ENCODE peak calls at places on chromosome 20, in four cellular contexts. R is BJ, I is fibroblast of the conjunctiva, D is 8988T. J is an unnamed sample.

GRCh38 chr20:32638848-32639247 is 34.9 kb downstream of the C20orf203 start:
- DNase-seq in R (no peak), I (no peak), D (no peak), J (no peak)

GRCh38 chr20:4369798-4370124 is 351.9 kb upstream of the PRND start:
- DNase-seq in R (no peak), I (no peak), D (no peak), J (no peak)

GRCh38 chr20:24634855-24635254 is 165.4 kb downstream of the SYNDIG1 start:
- DNase-seq in R (peak; percentile 76), I (peak; percentile 37), D (no peak), J (no peak)

GRCh38 chr20:38875170-38875993 is 50.8 kb upstream of the FAM83D start:
- DNase-seq in R (no peak), I (no peak), D (no peak), J (peak; percentile 20)

GRCh38 chr20:56793916-56794315 is 164.8 kb downstream of the TFAP2C start:
- DNase-seq in R (no peak), I (no peak), D (no peak), J (no peak)

GRCh38 chr20:37915434-37915787 is 12.5 kb downstream of the VSTM2L start:
- DNase-seq in R (no peak), I (no peak), D (no peak), J (no peak)

GRCh38 chr20:52991783-52992182 is 19.6 kb downstream of the TSHZ2 start:
- DNase-seq in R (no peak), I (no peak), D (no peak), J (no peak)

GRCh38 chr20:2804041-2804828 is 3.8 kb upstream of the CPXM1 start:
- DNase-seq in R (no peak), I (no peak), D (peak; percentile 15), J (no peak)

GRCh38 chr20:24732599-24732998 is 216.5 kb upstream of the CST7 start:
- DNase-seq in R (no peak), I (no peak), D (no peak), J (no peak)

GRCh38 chr20:38685853-38686473 is 38.3 kb upstream of the SLC32A1 start:
- DNase-seq in R (no peak), I (no peak), D (no peak), J (no peak)

GRCh38 chr20:50278684-50279531 is 88.3 kb downstream of the CEBPB start:
- DNase-seq in R (no peak), I (no peak), D (no peak), J (no peak)

GRCh38 chr20:63472862-63473390 is 471 bp upstream of the KCNQ2 start:
- DNase-seq in R (no peak), I (no peak), D (no peak), J (no peak)

GRCh38 chr20:53794529-53795115 is 201.0 kb upstream of the ZNF217 start:
- DNase-seq in R (peak; percentile 15), I (no peak), D (no peak), J (no peak)

GRCh38 chr20:23644159-23644558 is 6.4 kb upstream of the CST3 start:
- DNase-seq in R (no peak), I (no peak), D (no peak), J (no peak)

GRCh38 chr20:23298155-23298554 is 52.4 kb upstream of the NXT1 start:
- DNase-seq in R (no peak), I (no peak), D (no peak), J (no peak)

GRCh38 chr20:22338140-22338708 is 246.1 kb downstream of the FOXA2 start:
- DNase-seq in R (no peak), I (no peak), D (no peak), J (no peak)

GRCh38 chr20:22288957-22289356 is 295.4 kb downstream of the FOXA2 start:
- DNase-seq in R (no peak), I (no peak), D (no peak), J (no peak)

GRCh38 chr20:45347936-45348809 is at the start of gene SDC4:
- DNase-seq in R (no peak), I (no peak), D (peak; percentile 77), J (no peak)

GRCh38 chr20:32010666-32011065 is 428 bp downstream of the CCM2L start:
- DNase-seq in R (no peak), I (no peak), D (no peak), J (no peak)

GRCh38 chr20:19495905-19496703 is 262.0 kb upstream of the RIN2 start:
- DNase-seq in R (no peak), I (no peak), D (no peak), J (no peak)

GRCh38 chr20:19802492-19803158 is 44.6 kb downstream of the RIN2 start:
- DNase-seq in R (no peak), I (no peak), D (no peak), J (no peak)

GRCh38 chr20:9214676-9215075 is 145.8 kb downstream of the PLCB4 start:
- DNase-seq in R (peak; percentile 84), I (peak; percentile 86), D (no peak), J (no peak)

GRCh38 chr20:33666293-33667244 is at the start of gene ACTL10:
- DNase-seq in R (peak; percentile 91), I (peak; percentile 98), D (peak; percentile 77), J (no peak)